ENCODE peak calls at places on chromosomes 16 and 17, in four cellular contexts. One of them, this sample, is unnamed.

GRCh38 chr17:73814070-73814469 is 169.8 kb upstream of the SDK2 start:
- DNase-seq in lung: no peak
- DNase-seq in thyroid gland: no peak
- DNase-seq in B cell: no peak
- DNase-seq in this sample: no peak

GRCh38 chr17:65572581-65573282 is 11.3 kb upstream of the AXIN2 start:
- DNase-seq in lung: no peak
- DNase-seq in thyroid gland: no peak
- DNase-seq in B cell: no peak
- DNase-seq in this sample: no peak

GRCh38 chr16:57920891-57921240 is 50.1 kb downstream of the CNGB1 start:
- DNase-seq in lung: no peak
- DNase-seq in thyroid gland: no peak
- DNase-seq in B cell: no peak
- DNase-seq in this sample: no peak

GRCh38 chr16:25158401-25158800 is 46.9 kb downstream of the LCMT1 start:
- DNase-seq in lung: no peak
- DNase-seq in thyroid gland: no peak
- DNase-seq in B cell: no peak
- DNase-seq in this sample: no peak

GRCh38 chr16:72637306-72637705 is 410.6 kb downstream of the ZFHX3 start:
- DNase-seq in lung: no peak
- DNase-seq in thyroid gland: no peak
- DNase-seq in B cell: no peak
- DNase-seq in this sample: no peak

GRCh38 chr17:56148333-56148732 is 4.9 kb upstream of the ANKFN1 start:
- DNase-seq in lung: no peak
- DNase-seq in thyroid gland: no peak
- DNase-seq in B cell: no peak
- DNase-seq in this sample: no peak

GRCh38 chr17:39722965-39723848 is 7.1 kb downstream of the MIEN1 start:
- DNase-seq in lung: no peak
- DNase-seq in thyroid gland: no peak
- DNase-seq in B cell: no peak
- DNase-seq in this sample: no peak

GRCh38 chr17:60303406-60304099 is 88.4 kb downstream of the USP32 start:
- DNase-seq in lung: no peak
- DNase-seq in thyroid gland: no peak
- DNase-seq in B cell: no peak
- DNase-seq in this sample: no peak

GRCh38 chr17:73901661-73902415 is 257.6 kb upstream of the SDK2 start:
- DNase-seq in lung: peak
- DNase-seq in thyroid gland: peak
- DNase-seq in B cell: no peak
- DNase-seq in this sample: no peak

GRCh38 chr16:64150193-64150592 is 971.7 kb downstream of the CDH11 start:
- DNase-seq in lung: no peak
- DNase-seq in thyroid gland: no peak
- DNase-seq in B cell: no peak
- DNase-seq in this sample: no peak

GRCh38 chr16:64153718-64154117 is 968.1 kb downstream of the CDH11 start:
- DNase-seq in lung: no peak
- DNase-seq in thyroid gland: no peak
- DNase-seq in B cell: no peak
- DNase-seq in this sample: no peak

GRCh38 chr16:64147941-64148340 is 973.9 kb downstream of the CDH11 start:
- DNase-seq in lung: no peak
- DNase-seq in thyroid gland: no peak
- DNase-seq in B cell: no peak
- DNase-seq in this sample: no peak

GRCh38 chr16:64152010-64152767 is 969.7 kb downstream of the CDH11 start:
- DNase-seq in lung: no peak
- DNase-seq in thyroid gland: no peak
- DNase-seq in B cell: no peak
- DNase-seq in this sample: no peak
- TF ChIP-seq CTCF in lung: no peak
- TF ChIP-seq CTCF in thyroid gland: no peak
- TF ChIP-seq CTCF in B cell: no peak
- TF ChIP-seq CTCF in this sample: no peak

GRCh38 chr17:82615084-82616020 is 32.9 kb downstream of the WDR45B start:
- DNase-seq in lung: no peak
- DNase-seq in thyroid gland: no peak
- DNase-seq in B cell: no peak
- DNase-seq in this sample: no peak
- TF ChIP-seq CTCF in lung: no peak
- TF ChIP-seq CTCF in thyroid gland: no peak
- TF ChIP-seq CTCF in B cell: no peak
- TF ChIP-seq CTCF in this sample: peak

GRCh38 chr16:27268376-27269299 is at the start of gene NSMCE1:
- DNase-seq in lung: peak
- DNase-seq in thyroid gland: peak
- DNase-seq in B cell: peak
- DNase-seq in this sample: peak
- TF ChIP-seq CTCF in lung: no peak
- TF ChIP-seq CTCF in thyroid gland: no peak
- TF ChIP-seq CTCF in B cell: peak
- TF ChIP-seq CTCF in this sample: no peak

GRCh38 chr17:68291836-68292688 is 767 bp downstream of the ARSG start:
- DNase-seq in lung: peak
- DNase-seq in thyroid gland: peak
- DNase-seq in B cell: peak
- DNase-seq in this sample: peak
- TF ChIP-seq CTCF in lung: no peak
- TF ChIP-seq CTCF in thyroid gland: no peak
- TF ChIP-seq CTCF in B cell: no peak
- TF ChIP-seq CTCF in this sample: no peak

GRCh38 chr16:88632587-88632930 is 5.8 kb upstream of the IL17C start:
- DNase-seq in lung: no peak
- DNase-seq in thyroid gland: no peak
- DNase-seq in B cell: no peak
- DNase-seq in this sample: no peak

GRCh38 chr16:88634141-88634993 is 4.0 kb upstream of the IL17C start:
- DNase-seq in lung: peak
- DNase-seq in thyroid gland: peak
- DNase-seq in B cell: peak
- DNase-seq in this sample: peak

GRCh38 chr16:88634994-88635670 is 3.2 kb upstream of the IL17C start:
- DNase-seq in lung: no peak
- DNase-seq in thyroid gland: no peak
- DNase-seq in B cell: no peak
- DNase-seq in this sample: no peak

GRCh38 chr16:88631920-88632586 is 6.3 kb upstream of the IL17C start:
- DNase-seq in lung: no peak
- DNase-seq in thyroid gland: no peak
- DNase-seq in B cell: no peak
- DNase-seq in this sample: no peak

GRCh38 chr16:88633684-88634140 is 4.7 kb upstream of the IL17C start:
- DNase-seq in lung: no peak
- DNase-seq in thyroid gland: peak
- DNase-seq in B cell: no peak
- DNase-seq in this sample: peak
- TF ChIP-seq CTCF in lung: no peak
- TF ChIP-seq CTCF in thyroid gland: no peak
- TF ChIP-seq CTCF in B cell: no peak
- TF ChIP-seq CTCF in this sample: no peak

DNA sequence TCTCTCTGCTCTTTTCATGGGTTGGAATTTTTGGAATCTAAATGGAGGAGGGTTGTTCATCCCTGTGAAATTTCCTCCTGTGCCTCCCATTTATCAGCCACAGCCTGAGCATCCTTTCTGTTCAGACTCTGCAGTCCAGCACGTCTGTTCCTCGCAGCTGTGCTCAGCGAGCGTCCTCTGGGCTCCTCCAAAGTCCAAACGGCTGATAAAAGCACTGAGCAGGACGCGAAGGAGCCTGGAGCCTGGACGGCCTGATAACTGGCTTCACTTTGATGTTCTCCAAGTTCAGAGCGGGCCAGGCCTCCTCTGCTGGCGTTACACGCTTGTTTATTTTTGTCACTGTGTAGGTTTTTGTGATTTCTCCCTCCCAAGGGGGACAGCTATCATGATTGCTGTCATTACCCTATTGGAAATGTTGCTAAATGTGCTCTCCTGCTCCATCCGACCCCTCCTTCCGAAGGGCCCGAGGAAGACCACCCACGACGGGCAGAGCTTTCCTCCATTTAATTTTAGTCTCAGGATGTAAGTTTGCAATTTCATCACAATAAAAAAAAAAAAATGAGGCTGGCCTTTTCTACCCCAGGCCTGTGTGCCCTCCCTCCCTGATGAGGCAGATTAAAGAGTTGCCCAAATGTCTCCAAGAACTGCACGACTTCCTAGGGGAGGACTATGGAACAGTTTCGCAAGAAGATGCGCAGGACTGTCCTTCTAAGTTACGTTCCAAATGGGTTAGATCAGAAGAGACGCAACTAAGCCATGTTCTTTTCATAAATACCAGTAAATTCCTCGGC is 290.5 kb upstream of the FOXF1 start:
- DNase-seq in lung: no peak
- DNase-seq in thyroid gland: no peak
- DNase-seq in B cell: no peak
- DNase-seq in this sample: no peak
- TF ChIP-seq CTCF in lung: no peak
- TF ChIP-seq CTCF in thyroid gland: no peak
- TF ChIP-seq CTCF in B cell: no peak
- TF ChIP-seq CTCF in this sample: no peak